ENCODE peak calls at places on chromosome 15, in five cellular contexts. V is body of pancreas, C is H7, T is AG04450, Q is lower lobe of right lung. X is an unnamed sample.

GRCh38 chr15:29747837-29748417 is 74.3 kb downstream of the TJP1 start:
- DNase-seq in C (no peak), T (no peak), V (no peak), Q (no peak), X (no peak)

GRCh38 chr15:74226761-74227540 is 9.2 kb upstream of the CCDC33 start:
- DNase-seq in T (no peak), C (no peak), Q (no peak), V (no peak), X (no peak)

GRCh38 chr15:63332367-63333078 is 49.1 kb downstream of the CA12 start:
- DNase-seq in Q (no peak), V (no peak), C (no peak), T (peak), X (no peak)

GRCh38 chr15:88506628-88507027 is 39.1 kb downstream of the MRPS11 start:
- DNase-seq in Q (no peak), C (no peak), V (no peak), T (no peak), X (no peak)

GRCh38 chr15:69941206-69941605 is 156.5 kb downstream of the TLE3 start:
- DNase-seq in T (no peak), V (no peak), Q (no peak), C (no peak), X (no peak)

GRCh38 chr15:76239786-76240185 is 71.5 kb downstream of the ETFA start:
- DNase-seq in C (no peak), V (no peak), Q (no peak), T (no peak), X (no peak)

GRCh38 chr15:77185242-77185785 is 114.4 kb upstream of the TSPAN3 start:
- DNase-seq in T (no peak), C (no peak), Q (no peak), V (no peak), X (no peak)

GRCh38 chr15:89396723-89397652 is 62.4 kb upstream of the POLG start:
- DNase-seq in C (peak), V (no peak), Q (no peak), T (no peak), X (no peak)

GRCh38 chr15:84112025-84112424 is 123.5 kb upstream of the GOLGA6L4 start:
- DNase-seq in Q (no peak), C (no peak), V (no peak), T (no peak), X (no peak)

GRCh38 chr15:78680416-78681068 is 39.5 kb upstream of the CHRNB4 start:
- DNase-seq in V (no peak), C (no peak), T (no peak), Q (peak), X (no peak)

GRCh38 chr15:68894208-68894607 is 36.1 kb upstream of the SPESP1 start:
- DNase-seq in V (no peak), C (no peak), Q (no peak), T (no peak), X (no peak)

GRCh38 chr15:37888356-37888755 is 46.1 kb upstream of the TMCO5A start:
- DNase-seq in V (no peak), C (no peak), Q (no peak), T (no peak), X (no peak)

GRCh38 chr15:40456738-40457137 is 14.0 kb upstream of the CHST14 start:
- DNase-seq in V (no peak), T (no peak), Q (no peak), C (no peak), X (no peak)

DNA sequence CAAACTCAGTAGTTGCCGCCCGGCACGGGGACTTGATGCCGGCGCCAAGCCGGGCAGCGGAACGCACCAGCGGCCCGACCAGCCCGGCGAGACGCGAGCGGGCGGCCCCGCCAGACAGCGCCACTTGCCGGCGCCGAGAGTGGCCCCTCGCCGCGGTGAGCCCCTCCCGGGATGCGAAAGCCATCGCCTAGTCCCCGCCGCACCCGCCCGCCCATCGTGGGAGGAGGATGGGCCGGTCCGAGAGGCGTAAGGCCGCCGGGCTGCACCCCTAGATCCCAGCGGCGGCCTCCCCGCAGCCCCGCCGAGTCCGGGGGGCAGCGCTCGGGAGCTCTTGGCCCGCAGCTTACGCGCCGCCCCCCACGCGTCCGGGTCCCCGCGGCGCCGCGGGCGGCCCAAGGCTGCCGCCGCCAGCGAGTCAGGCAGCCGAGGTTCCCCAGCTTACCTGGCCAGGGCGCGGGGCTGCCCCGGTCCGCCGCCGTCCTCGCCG is 609 bp downstream of the GOLGA8A start:
- DNase-seq in T (no peak), C (peak), Q (peak), V (peak), X (no peak)
- H3K4me3 ChIP-seq in T (peak), C (peak), Q (peak), V (no peak), X (peak)

GRCh38 chr15:97962263-97962662 is 1.8 kb downstream of the ARRDC4 start:
- DNase-seq in C (no peak), Q (no peak), T (no peak), V (no peak), X (no peak)
- H3K4me3 ChIP-seq in C (no peak), Q (peak), T (no peak), V (no peak), X (no peak)

DNA sequence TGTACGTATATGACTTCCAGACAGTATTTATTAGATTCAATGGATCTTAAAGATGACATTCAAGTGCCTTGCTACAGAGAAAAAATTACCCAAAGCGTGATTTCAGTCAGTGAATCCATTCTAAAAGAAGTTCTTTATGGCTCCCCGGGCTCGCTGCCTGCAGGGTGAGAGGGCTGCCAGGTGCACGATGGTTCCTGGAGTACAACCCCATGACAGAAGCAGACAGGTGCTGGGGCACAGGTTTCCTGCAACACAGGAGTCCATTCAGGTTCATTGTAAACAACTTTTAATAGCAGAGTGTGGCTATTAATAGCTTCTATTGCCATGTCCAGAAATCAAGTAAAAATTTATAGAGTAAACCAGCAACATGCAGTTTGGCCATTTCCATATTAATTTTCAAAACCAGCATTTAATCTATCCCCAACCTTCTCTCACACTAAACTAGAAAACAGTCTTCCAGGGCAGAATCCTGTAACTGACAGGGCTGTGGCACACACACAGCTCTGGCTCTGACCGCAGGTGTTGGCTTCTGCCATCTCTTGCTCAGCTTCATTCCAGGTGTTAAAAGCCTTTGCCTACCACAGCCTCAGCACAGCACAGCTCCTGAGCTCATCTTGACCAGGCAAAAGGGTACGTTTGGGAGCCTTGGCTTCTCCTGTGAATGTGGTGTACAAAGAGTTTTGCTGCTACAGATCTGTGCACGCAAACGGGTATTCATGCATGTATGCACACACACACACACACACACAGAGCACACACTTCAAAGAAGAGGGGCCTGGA is 185.9 kb downstream of the MEX3B start:
- DNase-seq in C (no peak), T (no peak), V (peak), Q (no peak), X (no peak)
- H3K4me3 ChIP-seq in C (no peak), T (no peak), V (no peak), Q (no peak), X (no peak)

DNA sequence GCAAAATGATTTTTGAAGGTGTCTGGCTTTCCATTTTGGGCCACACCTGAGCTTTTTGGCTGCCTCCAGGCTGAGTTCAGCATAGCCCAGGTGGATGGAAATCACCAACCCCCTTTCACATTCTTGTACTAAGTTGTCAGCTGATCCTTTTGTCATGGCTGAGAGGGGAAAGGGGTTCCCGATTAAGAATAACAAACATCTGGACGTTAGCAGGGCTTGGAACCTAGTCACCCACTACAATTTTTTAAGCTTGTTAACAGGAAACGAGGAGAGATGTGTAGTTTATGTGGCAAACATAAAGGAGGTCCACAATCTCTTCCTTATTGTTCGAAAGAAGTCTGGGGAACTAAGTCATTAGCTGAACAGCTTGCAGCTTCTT is 4.9 kb downstream of the NR2F2 start:
- DNase-seq in Q (no peak), T (no peak), C (peak), V (no peak), X (no peak)
- H3K4me3 ChIP-seq in Q (peak), T (peak), C (no peak), V (no peak), X (peak)

GRCh38 chr15:43104426-43104825 is 1.4 kb downstream of the UBR1 start:
- DNase-seq in C (no peak), Q (no peak), V (no peak), T (no peak), X (no peak)
- H3K4me3 ChIP-seq in C (no peak), Q (peak), V (no peak), T (peak), X (no peak)

GRCh38 chr15:85581495-85581894 is 201.1 kb downstream of the AKAP13 start:
- DNase-seq in Q (peak), V (peak), T (no peak), C (no peak), X (peak)

GRCh38 chr15:85579957-85580694 is 199.7 kb downstream of the AKAP13 start:
- DNase-seq in C (no peak), Q (no peak), T (no peak), V (peak), X (peak)

GRCh38 chr15:85582076-85582718 is 201.8 kb downstream of the AKAP13 start:
- DNase-seq in C (no peak), Q (no peak), V (peak), T (no peak), X (peak)

GRCh38 chr15:85580914-85581313 is 200.5 kb downstream of the AKAP13 start:
- DNase-seq in T (no peak), Q (peak), C (no peak), V (peak), X (no peak)

GRCh38 chr15:85579011-85579701 is 198.8 kb downstream of the AKAP13 start:
- DNase-seq in V (peak), Q (no peak), C (no peak), T (no peak), X (no peak)
- H3K4me3 ChIP-seq in V (no peak), Q (peak), C (no peak), T (no peak), X (no peak)

GRCh38 chr15:93164409-93164808 is 75.4 kb upstream of the RGMA start:
- DNase-seq in Q (no peak), V (no peak), T (no peak), C (no peak), X (no peak)
- H3K4me3 ChIP-seq in Q (no peak), V (no peak), T (no peak), C (no peak), X (no peak)

DNA sequence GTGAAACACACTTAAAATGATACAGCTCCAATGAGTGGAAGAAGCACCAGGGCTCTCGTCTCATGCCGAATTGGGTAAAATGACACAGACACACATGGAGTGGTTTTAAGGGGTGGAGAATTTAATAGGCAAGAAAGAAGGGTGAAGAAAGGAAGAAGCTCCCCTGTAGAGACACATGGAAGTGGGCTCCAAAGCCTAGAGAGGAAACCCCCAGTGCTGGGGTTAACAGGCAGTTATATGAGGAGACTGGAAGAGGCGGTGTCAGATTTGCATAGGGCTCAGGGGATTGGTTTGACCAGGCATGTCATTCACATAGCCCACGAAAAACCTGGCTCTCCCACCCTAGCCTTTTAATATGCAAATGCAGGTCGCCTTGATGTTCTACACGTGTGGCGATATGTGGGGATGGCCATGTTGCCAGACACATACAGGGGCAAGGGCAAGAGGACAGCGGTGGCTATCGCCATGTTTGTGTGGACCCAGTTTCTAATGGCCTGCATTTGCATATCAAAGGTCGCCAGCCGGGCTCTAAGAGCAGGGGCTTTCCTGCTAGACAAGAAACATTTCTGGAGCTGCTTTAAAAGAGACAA is 1.9 kb upstream of the DPH6 start:
- DNase-seq in V (no peak), Q (no peak), T (no peak), C (peak), X (no peak)
- H3K4me3 ChIP-seq in V (no peak), Q (no peak), T (no peak), C (no peak), X (no peak)

GRCh38 chr15:52791776-52792175 is 1.6 kb upstream of the ONECUT1 start:
- DNase-seq in C (peak), Q (no peak), V (no peak), T (no peak), X (no peak)
- H3K4me3 ChIP-seq in C (no peak), Q (no peak), V (no peak), T (no peak), X (no peak)

DNA sequence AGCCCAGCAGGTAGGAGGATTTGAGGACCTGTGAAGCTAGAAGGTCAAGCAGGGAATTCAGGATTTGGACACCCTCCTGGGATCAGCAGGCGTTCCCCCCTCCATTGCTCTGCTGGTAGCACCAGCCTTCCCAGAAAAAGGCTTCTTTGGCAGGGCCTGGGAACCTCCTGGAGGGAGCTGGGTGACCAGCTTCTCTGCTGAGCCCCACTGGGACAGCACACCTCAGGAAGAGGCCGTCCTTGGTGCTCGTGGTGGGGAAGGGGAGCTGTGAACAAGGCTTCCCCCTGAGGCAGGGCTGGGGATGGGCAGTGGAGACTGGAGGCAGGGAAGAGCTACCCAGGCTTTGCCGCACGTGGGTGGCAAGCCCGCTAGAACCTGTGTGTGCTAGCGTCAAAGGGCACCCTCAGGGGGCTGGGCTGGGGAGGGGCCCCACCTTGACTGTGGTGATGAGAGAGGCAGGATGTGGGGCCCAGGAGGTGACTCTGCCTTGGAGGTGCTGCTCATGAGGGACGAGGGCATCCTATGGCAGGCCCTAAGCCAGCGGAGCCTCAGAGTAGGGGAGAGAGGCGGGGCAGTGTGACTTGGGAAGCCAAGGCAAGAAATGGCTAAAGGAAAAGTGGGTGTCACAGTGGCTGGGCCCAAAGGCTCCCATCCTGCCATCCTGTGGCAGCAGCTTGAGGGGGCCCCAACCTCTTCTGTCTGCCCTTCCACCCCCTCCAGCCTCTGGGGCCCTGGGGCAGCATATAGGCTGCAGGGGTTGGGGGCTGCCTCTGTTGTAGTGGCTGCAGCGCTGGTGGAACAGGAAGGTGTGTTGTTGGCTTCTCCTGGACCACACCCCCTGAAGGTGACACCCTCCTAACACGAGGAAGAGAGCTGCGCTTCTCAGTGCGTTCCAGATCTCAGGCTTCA is 20.7 kb downstream of the KLF13 start:
- DNase-seq in V (no peak), C (no peak), T (no peak), Q (peak), X (no peak)
- H3K4me3 ChIP-seq in V (no peak), C (no peak), T (no peak), Q (peak), X (no peak)

X was measured in uterus.